ENCODE peak calls at places on chromosome 13, in eight cellular contexts. T is A549; V is CD4-positive, alpha-beta memory T cell; E is psoas muscle; M is tibial nerve; R is colonic mucosa; L is thoracic aorta; H is lower lobe of right lung. U is an unnamed sample.

GRCh38 chr13:34756136-34756535 is 185.9 kb upstream of the NBEA start:
- DNase-seq in H (no peak), T (no peak), L (no peak), V (no peak), E (no peak), R (no peak), M (no peak), U (no peak)

GRCh38 chr13:96782186-96782585 is 212.1 kb downstream of the OXGR1 start:
- DNase-seq in T (no peak), M (no peak), E (no peak), L (no peak), H (no peak), V (no peak), R (no peak), U (no peak)

GRCh38 chr13:52395704-52396103 is 10.3 kb downstream of the THSD1 start:
- DNase-seq in H (no peak), L (no peak), T (no peak), R (no peak), E (peak; percentile 46), V (no peak), M (no peak), U (no peak)

GRCh38 chr13:60009300-60010248 is 154.2 kb downstream of the DIAPH3 start:
- DNase-seq in R (peak; percentile 97), M (no peak), H (no peak), L (no peak), E (no peak), V (no peak), T (no peak), U (no peak)

GRCh38 chr13:50826035-50826434 is 17.5 kb downstream of the DLEU7 start:
- DNase-seq in R (no peak), M (no peak), H (no peak), L (no peak), E (no peak), V (no peak), T (no peak), U (no peak)

GRCh38 chr13:62357887-62358645 is 942.4 kb upstream of the PCDH20 start:
- DNase-seq in M (no peak), L (no peak), H (no peak), V (no peak), T (peak; percentile 6), E (no peak), R (no peak), U (no peak)

GRCh38 chr13:21074601-21075302 is 13.4 kb upstream of the LATS2 start:
- DNase-seq in V (peak; percentile 42), L (no peak), H (no peak), E (no peak), T (no peak), R (no peak), M (peak; percentile 22), U (no peak)

GRCh38 chr13:35512271-35512920 is 35.9 kb upstream of the MAB21L1 start:
- DNase-seq in T (no peak), E (peak; percentile 31), H (no peak), R (no peak), L (no peak), V (no peak), M (peak; percentile 42), U (no peak)

GRCh38 chr13:50909605-50910482 is at the start of gene RNASEH2B:
- DNase-seq in H (peak; percentile 85), L (peak; percentile 13), V (peak; percentile 79), R (peak; percentile 67), E (peak; percentile 80), M (peak; percentile 41), T (peak; percentile 52), U (peak; percentile 68)

GRCh38 chr13:29975287-29975686 is 124.9 kb upstream of the UBL3 start:
- DNase-seq in H (no peak), L (no peak), V (no peak), T (no peak), M (no peak), E (no peak), R (no peak), U (no peak)

GRCh38 chr13:98675837-98676236 is 76.6 kb downstream of the SLC15A1 start:
- DNase-seq in R (no peak), E (no peak), L (no peak), H (no peak), T (no peak), V (no peak), M (no peak), U (no peak)

GRCh38 chr13:91630916-91631315 is 232.5 kb downstream of the GPC5 start:
- DNase-seq in V (no peak), E (no peak), M (no peak), L (no peak), T (no peak), R (no peak), H (no peak), U (no peak)

GRCh38 chr13:32036762-32037161 is 5.2 kb downstream of the FRY start:
- DNase-seq in M (no peak), E (no peak), R (peak; percentile 40), H (no peak), V (no peak), T (no peak), L (no peak), U (no peak)

GRCh38 chr13:64778002-64778401 is 2452.1 kb downstream of the PCDH9 start:
- DNase-seq in H (no peak), L (no peak), R (no peak), V (no peak), T (no peak), E (no peak), M (no peak), U (no peak)

GRCh38 chr13:60329221-60329983 is 67.6 kb upstream of the TDRD3 start:
- DNase-seq in M (no peak), E (no peak), R (peak; percentile 42), V (no peak), L (no peak), T (no peak), H (peak; percentile 48), U (no peak)

GRCh38 chr13:81779896-81780295 is 1439.0 kb upstream of the SPRY2 start:
- DNase-seq in L (no peak), E (no peak), M (no peak), H (no peak), V (no peak), R (no peak), T (no peak), U (no peak)

GRCh38 chr13:20291037-20291436 is 58.9 kb upstream of the GJB6 start:
- DNase-seq in T (no peak), E (no peak), L (no peak), V (no peak), M (no peak), H (no peak), R (no peak), U (peak; percentile 9)

GRCh38 chr13:37752156-37752555 is 117.4 kb downstream of the TRPC4 start:
- DNase-seq in R (no peak), E (no peak), V (no peak), L (no peak), H (no peak), M (no peak), T (no peak), U (no peak)

GRCh38 chr13:74134777-74135305 is 637 bp upstream of the KLF12 start:
- DNase-seq in H (peak; percentile 66), V (peak; percentile 72), L (peak; percentile 5), E (no peak), R (peak; percentile 70), M (no peak), T (peak; percentile 31), U (peak; percentile 55)

GRCh38 chr13:73411067-73411809 is 352.4 kb downstream of the KLF5 start:
- DNase-seq in E (no peak), M (no peak), L (no peak), H (no peak), R (no peak), T (no peak), V (no peak), U (no peak)

GRCh38 chr13:50230365-50230978 is 215.2 kb downstream of the KCNRG start:
- DNase-seq in E (no peak), M (no peak), L (no peak), H (no peak), T (no peak), R (no peak), V (no peak), U (peak; percentile 29)

DNA sequence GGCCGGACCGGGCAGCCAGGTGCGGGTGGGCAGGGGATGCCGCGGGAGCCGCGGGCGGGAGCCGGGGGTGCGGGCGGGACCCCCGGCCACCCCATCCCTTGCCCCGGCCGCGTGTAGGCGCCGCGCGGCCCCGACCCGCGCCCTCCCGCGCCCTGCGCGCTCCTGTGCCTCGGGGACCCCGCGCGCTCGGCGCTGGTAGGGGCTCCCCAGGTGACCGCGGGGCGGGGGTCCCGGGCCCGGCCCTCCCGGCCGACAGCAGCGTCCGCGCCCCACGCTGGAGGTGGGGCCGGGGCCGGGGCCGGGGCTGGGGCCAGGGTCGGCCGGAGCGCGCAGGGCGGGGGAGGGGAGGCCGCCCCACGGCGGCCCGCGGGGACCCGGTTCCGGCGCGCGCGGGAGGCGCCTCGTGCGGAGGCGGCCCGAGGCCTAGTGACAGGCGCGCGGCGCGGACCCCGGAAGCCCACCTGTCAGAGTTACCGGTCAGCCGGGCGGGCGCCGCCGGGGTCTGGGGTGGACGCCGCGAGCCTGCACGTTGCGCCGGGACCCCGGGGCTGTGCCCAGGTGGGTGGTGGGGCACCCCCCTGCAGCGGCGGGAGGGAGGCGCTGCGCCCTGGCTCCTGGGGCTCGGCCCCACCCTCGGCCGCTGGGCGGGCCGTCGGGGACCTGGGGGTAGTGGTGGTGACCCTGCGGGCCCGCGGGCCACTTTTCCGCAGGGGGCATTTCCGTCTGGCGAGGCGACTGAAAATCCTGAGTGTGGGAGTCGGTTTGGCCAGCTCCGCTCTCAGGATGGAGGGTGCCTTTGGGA is 518 bp downstream of the TFDP1 start:
- DNase-seq in V (peak; percentile 11), H (peak; percentile 51), R (peak; percentile 24), T (peak; percentile 19), L (no peak), E (peak; percentile 42), M (no peak), U (peak; percentile 37)
- H3K27ac ChIP-seq in V (no peak overlapping the region), H (no peak overlapping the region), R (no peak overlapping the region), T (peak overlapping the region; percentile 99), L (no peak overlapping the region), E (no peak overlapping the region), M (no peak overlapping the region), U (no peak overlapping the region)

GRCh38 chr13:100630564-100630963 is 42.0 kb upstream of the GGACT start:
- DNase-seq in R (no peak), E (no peak), T (no peak), H (no peak), M (no peak), V (no peak), L (no peak), U (no peak)
- H3K27ac ChIP-seq in R (no peak overlapping the region), E (no peak overlapping the region), T (no peak overlapping the region), H (no peak overlapping the region), M (no peak overlapping the region), V (no peak overlapping the region), L (no peak overlapping the region), U (no peak overlapping the region)

DNA sequence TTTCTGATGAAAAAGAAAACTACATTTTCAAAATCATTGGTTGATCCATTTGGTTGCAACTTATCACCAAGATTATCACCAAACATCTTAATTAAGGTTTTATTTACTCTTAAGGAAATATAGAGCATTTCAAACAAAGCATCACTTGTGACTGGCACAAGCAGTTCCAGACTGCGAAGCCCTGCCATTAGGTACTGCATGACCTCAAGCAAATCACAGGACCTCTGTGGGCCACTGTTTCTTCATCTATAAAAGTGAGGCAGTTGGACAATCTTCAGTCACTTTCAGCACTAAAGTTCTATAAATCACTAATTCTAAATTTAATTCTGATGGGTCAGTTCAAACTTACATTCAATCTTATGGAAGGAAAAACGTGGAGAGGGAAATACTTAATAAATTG is 2.0 kb downstream of the ELF1 start:
- DNase-seq in M (no peak), E (no peak), R (no peak), L (no peak), T (no peak), H (no peak), V (peak; percentile 31), U (peak; percentile 34)
- H3K27ac ChIP-seq in M (peak overlapping the region; percentile 88), E (no peak overlapping the region), R (peak overlapping the region; percentile 84), L (no peak overlapping the region), T (peak overlapping the region; percentile 69), H (peak overlapping the region; percentile 84), V (peak overlapping the region; percentile 85), U (peak overlapping the region; percentile 90)

GRCh38 chr13:33394294-33394932 is 108.9 kb upstream of the STARD13 start:
- DNase-seq in M (no peak), V (no peak), R (no peak), L (no peak), H (no peak), T (no peak), E (no peak), U (no peak)
- H3K27ac ChIP-seq in M (no peak overlapping the region), V (no peak overlapping the region), R (no peak overlapping the region), L (no peak overlapping the region), H (no peak overlapping the region), T (no peak overlapping the region), E (no peak overlapping the region), U (no peak overlapping the region)

U was measured in CD4-positive, CD25-positive, alpha-beta regulatory T cell.